ENCODE peak calls at places on chromosomes 3 and 15, in seven cellular contexts. X, I, W, U, V, O and E are unnamed samples.

GRCh38 chr3:42185044-42185443 is 80.9 kb downstream of the CCK start:
- DNase-seq in I (no peak), V (no peak), U (no peak), O (peak), W (no peak), X (no peak), E (no peak)

GRCh38 chr15:68055224-68055705 is 1.1 kb downstream of the PIAS1 start:
- DNase-seq in O (peak), V (peak), I (peak), U (peak), X (peak), W (peak), E (peak)

GRCh38 chr3:136070953-136071949 is 105.7 kb downstream of the PPP2R3A start:
- DNase-seq in W (peak), I (no peak), U (no peak), V (peak), X (no peak), O (peak), E (peak)

GRCh38 chr3:102057781-102058421 is 208.6 kb downstream of the NFKBIZ start:
- DNase-seq in O (no peak), I (no peak), W (no peak), X (no peak), U (peak), V (no peak), E (no peak)

GRCh38 chr3:181710581-181711255 is 1.0 kb upstream of the SOX2 start:
- DNase-seq in X (no peak), V (no peak), W (no peak), O (no peak), I (no peak), U (no peak), E (no peak)

GRCh38 chr3:152508705-152509104 is 240.0 kb downstream of the MBNL1 start:
- DNase-seq in X (no peak), U (no peak), I (no peak), V (peak), O (no peak), W (no peak), E (peak)

GRCh38 chr3:179811321-179812095 is 158.7 kb downstream of the USP13 start:
- DNase-seq in I (peak), X (no peak), V (peak), U (no peak), W (peak), O (peak), E (peak)

GRCh38 chr3:52055537-52056351 is 627 bp downstream of the DUSP7 start:
- DNase-seq in V (peak), I (no peak), W (peak), O (peak), U (peak), X (no peak), E (no peak)

GRCh38 chr15:40092416-40093223 is 16.1 kb downstream of the BMF start:
- DNase-seq in O (peak), X (no peak), W (peak), U (no peak), I (no peak), V (peak), E (no peak)

GRCh38 chr3:87792532-87793321 is 266.1 kb downstream of the CGGBP1 start:
- DNase-seq in W (peak), V (no peak), X (no peak), I (no peak), U (no peak), O (peak), E (no peak)

GRCh38 chr3:18422972-18423371 is 2.2 kb downstream of the SATB1 start:
- DNase-seq in V (no peak), I (no peak), W (no peak), O (no peak), U (no peak), X (no peak), E (no peak)

GRCh38 chr3:151841801-151842200 is 27.9 kb downstream of the AADAC start:
- DNase-seq in O (peak), X (no peak), W (no peak), U (no peak), V (no peak), I (no peak), E (no peak)

GRCh38 chr15:61195116-61196002 is 33.7 kb downstream of the RORA start:
- DNase-seq in W (peak), O (peak), U (no peak), I (no peak), X (no peak), V (peak), E (peak)